ENCODE peak calls at places on chromosomes 12 and 14, in eight cellular contexts. One of them, this sample, is unnamed. For H3K27me3 and H3K36me3, the result is how much of the 10 kb centered on the place peaks cover.

GRCh38 chr14:95516554-95517209 is at the start of gene SYNE3:
- DNase-seq in brain microvascular endothelial cell: no peak
- DNase-seq in thoracic aorta: no peak
- DNase-seq in osteoblast: peak
- DNase-seq in IMR-90: no peak
- DNase-seq in tibial artery: peak
- DNase-seq in HepG2: no peak
- DNase-seq in gastrocnemius medialis: no peak
- DNase-seq in this sample: no peak

GRCh38 chr14:61566537-61567225 is 128.6 kb upstream of the HIF1A start:
- DNase-seq in thoracic aorta: no peak
- DNase-seq in brain microvascular endothelial cell: no peak
- DNase-seq in gastrocnemius medialis: no peak
- DNase-seq in tibial artery: no peak
- DNase-seq in IMR-90: peak
- DNase-seq in HepG2: no peak
- DNase-seq in osteoblast: peak
- DNase-seq in this sample: no peak

GRCh38 chr12:93060666-93061413 is 131.7 kb upstream of the EEA1 start:
- DNase-seq in thoracic aorta: no peak
- DNase-seq in brain microvascular endothelial cell: peak
- DNase-seq in HepG2: peak
- DNase-seq in tibial artery: no peak
- DNase-seq in IMR-90: peak
- DNase-seq in gastrocnemius medialis: no peak
- DNase-seq in osteoblast: peak
- DNase-seq in this sample: peak

GRCh38 chr12:62919827-62920226 is 15.1 kb downstream of the PPM1H start:
- DNase-seq in osteoblast: no peak
- DNase-seq in thoracic aorta: no peak
- DNase-seq in tibial artery: no peak
- DNase-seq in HepG2: no peak
- DNase-seq in gastrocnemius medialis: peak
- DNase-seq in IMR-90: peak
- DNase-seq in brain microvascular endothelial cell: peak
- DNase-seq in this sample: no peak

GRCh38 chr14:50380455-50380854 is 16.2 kb downstream of the CDKL1 start:
- DNase-seq in thoracic aorta: no peak
- DNase-seq in gastrocnemius medialis: no peak
- DNase-seq in tibial artery: no peak
- DNase-seq in HepG2: no peak
- DNase-seq in osteoblast: no peak
- DNase-seq in brain microvascular endothelial cell: no peak
- DNase-seq in IMR-90: no peak
- DNase-seq in this sample: no peak

GRCh38 chr14:20684662-20685456 is 499 bp downstream of the RNASE4 start:
- DNase-seq in osteoblast: peak
- DNase-seq in HepG2: peak
- DNase-seq in brain microvascular endothelial cell: peak
- DNase-seq in tibial artery: peak
- DNase-seq in thoracic aorta: no peak
- DNase-seq in IMR-90: peak
- DNase-seq in gastrocnemius medialis: peak
- DNase-seq in this sample: peak

GRCh38 chr14:37988472-37988871 is 219.2 kb upstream of the SSTR1 start:
- DNase-seq in tibial artery: no peak
- DNase-seq in HepG2: no peak
- DNase-seq in gastrocnemius medialis: no peak
- DNase-seq in thoracic aorta: no peak
- DNase-seq in brain microvascular endothelial cell: no peak
- DNase-seq in IMR-90: peak
- DNase-seq in osteoblast: no peak
- DNase-seq in this sample: no peak

GRCh38 chr12:3366451-3367155 is 124.4 kb upstream of the PRMT8 start:
- DNase-seq in gastrocnemius medialis: no peak
- DNase-seq in tibial artery: no peak
- DNase-seq in brain microvascular endothelial cell: no peak
- DNase-seq in thoracic aorta: no peak
- DNase-seq in IMR-90: no peak
- DNase-seq in osteoblast: peak
- DNase-seq in HepG2: no peak
- DNase-seq in this sample: no peak

GRCh38 chr12:54172102-54172630 is 16.6 kb downstream of the SMUG1 start:
- DNase-seq in thoracic aorta: no peak
- DNase-seq in osteoblast: peak
- DNase-seq in gastrocnemius medialis: no peak
- DNase-seq in IMR-90: no peak
- DNase-seq in tibial artery: no peak
- DNase-seq in brain microvascular endothelial cell: no peak
- DNase-seq in HepG2: no peak
- DNase-seq in this sample: no peak

GRCh38 chr14:103541944-103542544 is 13.0 kb downstream of the TRMT61A start:
- DNase-seq in brain microvascular endothelial cell: no peak
- DNase-seq in osteoblast: peak
- DNase-seq in gastrocnemius medialis: no peak
- DNase-seq in HepG2: no peak
- DNase-seq in IMR-90: no peak
- DNase-seq in tibial artery: no peak
- DNase-seq in thoracic aorta: no peak
- DNase-seq in this sample: no peak

GRCh38 chr12:52268212-52268611 is 6.2 kb upstream of the KRT86 start:
- DNase-seq in osteoblast: peak
- DNase-seq in IMR-90: no peak
- DNase-seq in HepG2: no peak
- DNase-seq in brain microvascular endothelial cell: no peak
- DNase-seq in thoracic aorta: no peak
- DNase-seq in tibial artery: no peak
- DNase-seq in gastrocnemius medialis: no peak
- DNase-seq in this sample: no peak

GRCh38 chr12:104702565-104703139 is 245.9 kb downstream of the CHST11 start:
- DNase-seq in osteoblast: no peak
- DNase-seq in tibial artery: peak
- DNase-seq in brain microvascular endothelial cell: peak
- DNase-seq in gastrocnemius medialis: no peak
- DNase-seq in HepG2: no peak
- DNase-seq in IMR-90: no peak
- DNase-seq in thoracic aorta: peak
- DNase-seq in this sample: peak

GRCh38 chr12:109999983-110000505 is 814 bp downstream of the ANKRD13A start:
- DNase-seq in brain microvascular endothelial cell: no peak
- DNase-seq in tibial artery: peak
- DNase-seq in gastrocnemius medialis: no peak
- DNase-seq in IMR-90: no peak
- DNase-seq in thoracic aorta: no peak
- DNase-seq in osteoblast: peak
- DNase-seq in HepG2: no peak
- DNase-seq in this sample: no peak

GRCh38 chr12:75724913-75725312 is 213.5 kb upstream of the KRR1 start:
- DNase-seq in HepG2: peak
- DNase-seq in thoracic aorta: no peak
- DNase-seq in brain microvascular endothelial cell: peak
- DNase-seq in IMR-90: peak
- DNase-seq in osteoblast: no peak
- DNase-seq in gastrocnemius medialis: peak
- DNase-seq in tibial artery: no peak
- DNase-seq in this sample: peak

GRCh38 chr14:60775296-60775695 is 40.7 kb downstream of the MNAT1 start:
- DNase-seq in HepG2: no peak
- DNase-seq in brain microvascular endothelial cell: peak
- DNase-seq in osteoblast: peak
- DNase-seq in gastrocnemius medialis: no peak
- DNase-seq in IMR-90: peak
- DNase-seq in thoracic aorta: no peak
- DNase-seq in tibial artery: no peak
- DNase-seq in this sample: no peak

GRCh38 chr12:3432868-3433267 is 58.1 kb upstream of the PRMT8 start:
- DNase-seq in thoracic aorta: no peak
- DNase-seq in brain microvascular endothelial cell: no peak
- DNase-seq in HepG2: no peak
- DNase-seq in gastrocnemius medialis: no peak
- DNase-seq in tibial artery: no peak
- DNase-seq in IMR-90: no peak
- DNase-seq in osteoblast: no peak
- DNase-seq in this sample: no peak

GRCh38 chr12:67937822-67938221 is 51.4 kb upstream of the IFNG-AS1 start:
- DNase-seq in osteoblast: no peak
- DNase-seq in thoracic aorta: no peak
- DNase-seq in tibial artery: no peak
- DNase-seq in IMR-90: no peak
- DNase-seq in brain microvascular endothelial cell: no peak
- DNase-seq in gastrocnemius medialis: no peak
- DNase-seq in HepG2: no peak
- DNase-seq in this sample: no peak

GRCh38 chr14:96129128-96129736 is 75.4 kb upstream of the BDKRB2 start:
- DNase-seq in osteoblast: no peak
- DNase-seq in gastrocnemius medialis: no peak
- DNase-seq in thoracic aorta: no peak
- DNase-seq in HepG2: no peak
- DNase-seq in tibial artery: no peak
- DNase-seq in IMR-90: no peak
- DNase-seq in brain microvascular endothelial cell: no peak
- DNase-seq in this sample: no peak

GRCh38 chr12:75479963-75480461 is 543 bp upstream of the GLIPR1 start:
- DNase-seq in gastrocnemius medialis: no peak
- DNase-seq in brain microvascular endothelial cell: peak
- DNase-seq in HepG2: no peak
- DNase-seq in tibial artery: no peak
- DNase-seq in IMR-90: peak
- DNase-seq in thoracic aorta: no peak
- DNase-seq in osteoblast: no peak
- DNase-seq in this sample: no peak

GRCh38 chr12:109336593-109336992 is 11.1 kb upstream of the MYO1H start:
- DNase-seq in osteoblast: no peak
- DNase-seq in thoracic aorta: no peak
- DNase-seq in tibial artery: no peak
- DNase-seq in gastrocnemius medialis: no peak
- DNase-seq in HepG2: no peak
- DNase-seq in IMR-90: no peak
- DNase-seq in brain microvascular endothelial cell: no peak
- DNase-seq in this sample: no peak

GRCh38 chr12:6828671-6829531 is 694 bp downstream of the P3H3 start:
- DNase-seq in IMR-90: peak
- DNase-seq in HepG2: no peak
- DNase-seq in osteoblast: peak
- DNase-seq in thoracic aorta: no peak
- DNase-seq in gastrocnemius medialis: no peak
- DNase-seq in brain microvascular endothelial cell: peak
- DNase-seq in tibial artery: no peak
- DNase-seq in this sample: peak

GRCh38 chr14:95498622-95499353 is 17.7 kb downstream of the SYNE3 start:
- DNase-seq in gastrocnemius medialis: no peak
- DNase-seq in thoracic aorta: no peak
- DNase-seq in IMR-90: peak
- DNase-seq in HepG2: no peak
- DNase-seq in osteoblast: no peak
- DNase-seq in brain microvascular endothelial cell: no peak
- DNase-seq in tibial artery: peak
- DNase-seq in this sample: no peak

DNA sequence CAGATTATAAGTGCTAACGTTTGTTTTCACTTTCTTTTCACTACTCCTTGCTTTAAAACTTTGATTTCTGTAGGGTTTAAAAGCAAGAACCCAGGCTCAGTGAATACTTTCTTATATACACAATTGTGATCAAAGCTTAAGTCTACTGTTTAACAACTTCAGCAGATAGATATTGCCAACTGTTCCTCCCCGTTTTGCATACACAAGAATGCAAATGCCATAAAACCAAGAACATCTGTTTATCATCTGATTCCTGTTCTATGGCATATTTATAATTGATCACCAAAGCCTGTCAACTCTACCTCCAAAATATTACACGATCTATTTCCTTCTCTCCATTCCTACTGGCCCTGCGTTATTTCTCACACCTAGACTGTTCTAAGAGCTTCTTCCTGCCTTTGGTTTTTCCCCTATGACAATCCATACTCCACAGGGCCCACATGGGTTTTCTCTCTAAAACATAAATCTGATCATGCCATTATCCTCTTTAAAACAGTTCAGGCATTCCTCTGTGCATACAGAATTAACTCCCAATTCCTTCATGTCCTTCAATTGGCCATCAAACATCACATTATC is 15.9 kb downstream of the MED13L start:
- DNase-seq in brain microvascular endothelial cell: no peak
- DNase-seq in tibial artery: no peak
- DNase-seq in HepG2: no peak
- DNase-seq in osteoblast: no peak
- DNase-seq in gastrocnemius medialis: no peak
- DNase-seq in IMR-90: no peak
- DNase-seq in thoracic aorta: no peak
- DNase-seq in this sample: no peak
- H3K27me3 ChIP-seq in brain microvascular endothelial cell: under half
- H3K27me3 ChIP-seq in tibial artery: under half
- H3K27me3 ChIP-seq in HepG2: under half
- H3K27me3 ChIP-seq in osteoblast: under half
- H3K27me3 ChIP-seq in gastrocnemius medialis: under half
- H3K27me3 ChIP-seq in IMR-90: under half
- H3K27me3 ChIP-seq in thoracic aorta: under half
- H3K27me3 ChIP-seq in this sample: under half

DNA sequence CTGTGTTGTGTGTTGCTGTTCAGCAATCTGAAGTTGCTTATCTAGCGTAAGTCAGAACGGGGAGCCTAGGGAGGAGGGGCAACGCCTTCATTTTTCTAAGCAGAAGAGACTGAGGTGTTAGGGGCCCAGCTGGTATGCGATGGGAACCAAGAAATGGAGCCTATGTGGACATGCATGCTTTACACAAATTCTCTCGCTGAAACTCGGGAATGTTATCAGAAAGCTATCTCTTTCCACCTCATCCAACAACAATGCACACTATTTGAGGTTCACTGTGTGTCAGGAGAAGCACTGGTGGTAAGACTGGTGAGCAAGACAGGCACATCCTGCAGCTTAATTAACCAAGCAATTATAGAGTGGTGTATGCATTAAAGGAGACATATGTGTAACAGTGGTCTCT is 89.7 kb downstream of the NRXN3 start:
- DNase-seq in brain microvascular endothelial cell: no peak
- DNase-seq in thoracic aorta: no peak
- DNase-seq in IMR-90: no peak
- DNase-seq in tibial artery: no peak
- DNase-seq in gastrocnemius medialis: no peak
- DNase-seq in osteoblast: no peak
- DNase-seq in HepG2: no peak
- DNase-seq in this sample: no peak
- H3K36me3 ChIP-seq in brain microvascular endothelial cell: under half
- H3K36me3 ChIP-seq in thoracic aorta: under half
- H3K36me3 ChIP-seq in IMR-90: under half
- H3K36me3 ChIP-seq in tibial artery: under half
- H3K36me3 ChIP-seq in gastrocnemius medialis: under half
- H3K36me3 ChIP-seq in osteoblast: under half
- H3K36me3 ChIP-seq in HepG2: under half
- H3K36me3 ChIP-seq in this sample: under half

GRCh38 chr14:76463105-76463504 is 87.2 kb downstream of the ESRRB start:
- DNase-seq in thoracic aorta: no peak
- DNase-seq in IMR-90: no peak
- DNase-seq in osteoblast: peak
- DNase-seq in HepG2: no peak
- DNase-seq in gastrocnemius medialis: no peak
- DNase-seq in brain microvascular endothelial cell: no peak
- DNase-seq in tibial artery: no peak
- DNase-seq in this sample: no peak
- TF ChIP-seq CTCF in thoracic aorta: no peak
- TF ChIP-seq CTCF in IMR-90: no peak
- TF ChIP-seq CTCF in osteoblast: no peak
- TF ChIP-seq CTCF in HepG2: no peak
- TF ChIP-seq CTCF in gastrocnemius medialis: no peak
- TF ChIP-seq CTCF in brain microvascular endothelial cell: no peak
- TF ChIP-seq CTCF in tibial artery: no peak
- TF ChIP-seq CTCF in this sample: no peak

GRCh38 chr12:112842441-112842840 is 50.9 kb downstream of the RPH3A start:
- DNase-seq in gastrocnemius medialis: no peak
- DNase-seq in brain microvascular endothelial cell: no peak
- DNase-seq in IMR-90: no peak
- DNase-seq in thoracic aorta: no peak
- DNase-seq in osteoblast: no peak
- DNase-seq in tibial artery: no peak
- DNase-seq in HepG2: no peak
- DNase-seq in this sample: no peak
- H3K27me3 ChIP-seq in gastrocnemius medialis: under half
- H3K27me3 ChIP-seq in brain microvascular endothelial cell: under half
- H3K27me3 ChIP-seq in IMR-90: under half
- H3K27me3 ChIP-seq in thoracic aorta: under half
- H3K27me3 ChIP-seq in osteoblast: under half
- H3K27me3 ChIP-seq in tibial artery: under half
- H3K27me3 ChIP-seq in HepG2: under half
- H3K27me3 ChIP-seq in this sample: under half